ENCODE peak calls at places on chromosome 19, in eight cellular contexts. H, N, C, W, S, G, X and B are unnamed samples.

GRCh38 chr19:45074744-45075143 is 1.5 kb downstream of the ZNF296 start:
- DNase-seq in H (no peak), N (no peak), C (no peak), W (no peak), S (no peak), G (no peak), X (no peak), B (no peak)

GRCh38 chr19:47446534-47447469 is 24.9 kb downstream of the SLC8A2 start:
- DNase-seq in H (peak), N (no peak), C (no peak), W (peak), S (no peak), G (peak), X (no peak), B (no peak)

GRCh38 chr19:34041922-34042521 is 130.3 kb upstream of the LSM14A start:
- DNase-seq in H (peak), N (no peak), C (peak), W (peak), S (peak), G (peak), X (peak), B (peak)

GRCh38 chr19:23776507-23777205 is 18.0 kb upstream of the ZNF681 start:
- DNase-seq in H (no peak), N (no peak), C (no peak), W (no peak), S (no peak), G (no peak), X (no peak), B (no peak)

GRCh38 chr19:38375748-38376147 is 1.4 kb downstream of the PSMD8 start:
- DNase-seq in H (no peak), N (no peak), C (no peak), W (no peak), S (peak), G (no peak), X (peak), B (no peak)

GRCh38 chr19:7534531-7534980 is 961 bp upstream of the PNPLA6 start:
- DNase-seq in H (peak), N (peak), C (peak), W (peak), S (peak), G (peak), X (peak), B (peak)

GRCh38 chr19:14786421-14786851 is 8.1 kb upstream of the ADGRE2 start:
- DNase-seq in H (no peak), N (no peak), C (no peak), W (peak), S (no peak), G (no peak), X (peak), B (no peak)

GRCh38 chr19:2392366-2392765 is 32.3 kb downstream of the TMPRSS9 start:
- DNase-seq in H (no peak), N (no peak), C (no peak), W (no peak), S (no peak), G (no peak), X (no peak), B (no peak)

GRCh38 chr19:51479531-51480331 is 1.4 kb downstream of the CEACAM18 start:
- DNase-seq in H (no peak), N (no peak), C (no peak), W (no peak), S (no peak), G (no peak), X (no peak), B (no peak)

GRCh38 chr19:53530622-53531021 is 7.3 kb upstream of the ZNF331 start:
- DNase-seq in H (no peak), N (no peak), C (no peak), W (no peak), S (no peak), G (no peak), X (no peak), B (no peak)

GRCh38 chr19:39916851-39917396 is 17.5 kb downstream of the FCGBP start:
- DNase-seq in H (no peak), N (no peak), C (no peak), W (no peak), S (no peak), G (no peak), X (no peak), B (no peak)

GRCh38 chr19:31144471-31144870 is 204.8 kb downstream of the TSHZ3 start:
- DNase-seq in H (no peak), N (no peak), C (no peak), W (no peak), S (no peak), G (no peak), X (no peak), B (no peak)

GRCh38 chr19:38251564-38252051 is 4.6 kb downstream of the PPP1R14A start:
- DNase-seq in H (no peak), N (no peak), C (no peak), W (no peak), S (no peak), G (peak), X (peak), B (no peak)

GRCh38 chr19:37905936-37906867 is at the start of gene WDR87:
- DNase-seq in H (peak), N (no peak), C (no peak), W (peak), S (peak), G (peak), X (no peak), B (no peak)

GRCh38 chr19:19224852-19225494 is 13.2 kb downstream of the NCAN start:
- DNase-seq in H (peak), N (peak), C (no peak), W (peak), S (no peak), G (no peak), X (peak), B (no peak)

GRCh38 chr19:41449865-41450178 is 6.9 kb downstream of the ERICH4 start:
- DNase-seq in H (no peak), N (no peak), C (no peak), W (no peak), S (no peak), G (no peak), X (no peak), B (no peak)

GRCh38 chr19:44653977-44654784 is 10.5 kb downstream of the PVR start:
- DNase-seq in H (peak), N (no peak), C (no peak), W (peak), S (peak), G (peak), X (peak), B (peak)

GRCh38 chr19:46954502-46955004 is 65.1 kb upstream of the NPAS1 start:
- DNase-seq in H (no peak), N (no peak), C (no peak), W (no peak), S (no peak), G (no peak), X (no peak), B (no peak)

GRCh38 chr19:2854849-2855248 is 12.3 kb upstream of the ZNF556 start:
- DNase-seq in H (no peak), N (no peak), C (no peak), W (no peak), S (no peak), G (no peak), X (no peak), B (no peak)

GRCh38 chr19:54030895-54031586 is 32.7 kb downstream of the VSTM1 start:
- DNase-seq in H (no peak), N (no peak), C (no peak), W (no peak), S (no peak), G (no peak), X (no peak), B (no peak)

GRCh38 chr19:50333737-50334617 is 4.8 kb upstream of the KCNC3 start:
- DNase-seq in H (peak), N (peak), C (no peak), W (peak), S (no peak), G (peak), X (peak), B (peak)

GRCh38 chr19:15836595-15837398 is 21.3 kb upstream of the OR10H1 start:
- DNase-seq in H (peak), N (peak), C (peak), W (peak), S (peak), G (peak), X (peak), B (peak)

GRCh38 chr19:42282036-42282762 is 13.1 kb downstream of the CIC start:
- DNase-seq in H (no peak), N (no peak), C (no peak), W (no peak), S (peak), G (no peak), X (peak), B (no peak)

GRCh38 chr19:2527171-2527570 is 51.2 kb downstream of the GADD45B start:
- DNase-seq in H (no peak), N (no peak), C (no peak), W (no peak), S (no peak), G (no peak), X (no peak), B (no peak)

GRCh38 chr19:32928806-32929205 is 43.0 kb downstream of the CEP89 start:
- DNase-seq in H (no peak), N (no peak), C (no peak), W (no peak), S (no peak), G (no peak), X (no peak), B (no peak)

GRCh38 chr19:19429361-19429760 is 23.9 kb downstream of the GATAD2A start:
- DNase-seq in H (no peak), N (no peak), C (no peak), W (no peak), S (no peak), G (no peak), X (no peak), B (no peak)

GRCh38 chr19:36093687-36094086 is 17.3 kb upstream of the OVOL3 start:
- DNase-seq in H (no peak), N (no peak), C (no peak), W (no peak), S (peak), G (no peak), X (no peak), B (peak)

GRCh38 chr19:41691268-41691970 is 3.3 kb upstream of the CEACAM7 start:
- DNase-seq in H (peak), N (no peak), C (no peak), W (no peak), S (no peak), G (no peak), X (no peak), B (no peak)

GRCh38 chr19:54252243-54252642 is 4.8 kb downstream of the LILRB5 start:
- DNase-seq in H (no peak), N (no peak), C (no peak), W (no peak), S (no peak), G (no peak), X (no peak), B (no peak)

GRCh38 chr19:50384685-50385535 is 763 bp downstream of the POLD1 start:
- DNase-seq in H (no peak), N (no peak), C (no peak), W (no peak), S (peak), G (no peak), X (no peak), B (no peak)

GRCh38 chr19:30175987-30176386 is 196.2 kb upstream of the ZNF536 start:
- DNase-seq in H (no peak), N (no peak), C (no peak), W (no peak), S (no peak), G (no peak), X (no peak), B (no peak)

GRCh38 chr19:11098327-11098726 is 9.1 kb downstream of the LDLR start:
- DNase-seq in H (no peak), N (no peak), C (no peak), W (no peak), S (no peak), G (no peak), X (no peak), B (no peak)

GRCh38 chr19:11100064-11100463 is 10.8 kb downstream of the LDLR start:
- DNase-seq in H (no peak), N (no peak), C (no peak), W (no peak), S (no peak), G (no peak), X (no peak), B (no peak)

GRCh38 chr19:11102944-11103343 is 13.7 kb downstream of the LDLR start:
- DNase-seq in H (peak), N (no peak), C (no peak), W (no peak), S (no peak), G (no peak), X (no peak), B (no peak)

GRCh38 chr19:11098861-11099260 is 9.6 kb downstream of the LDLR start:
- DNase-seq in H (no peak), N (no peak), C (no peak), W (no peak), S (no peak), G (no peak), X (no peak), B (no peak)

GRCh38 chr19:11101057-11101456 is 11.8 kb downstream of the LDLR start:
- DNase-seq in H (no peak), N (no peak), C (no peak), W (no peak), S (no peak), G (no peak), X (no peak), B (no peak)
- H3K27ac ChIP-seq in H (no peak), N (no peak), C (no peak), W (no peak), S (no peak), G (no peak), X (no peak), B (no peak)

GRCh38 chr19:13229246-13229645 is 79.0 kb downstream of the IER2 start:
- DNase-seq in H (no peak), N (no peak), C (no peak), W (no peak), S (no peak), G (no peak), X (no peak), B (no peak)

GRCh38 chr19:13231663-13232062 is 81.5 kb downstream of the IER2 start:
- DNase-seq in H (peak), N (no peak), C (no peak), W (no peak), S (no peak), G (no peak), X (no peak), B (no peak)

GRCh38 chr19:13238891-13239534 is 88.8 kb downstream of the IER2 start:
- DNase-seq in H (no peak), N (no peak), C (no peak), W (no peak), S (no peak), G (no peak), X (no peak), B (no peak)

GRCh38 chr19:13240312-13241022 is 90.3 kb downstream of the IER2 start:
- DNase-seq in H (no peak), N (no peak), C (no peak), W (no peak), S (no peak), G (no peak), X (no peak), B (no peak)

GRCh38 chr19:13234518-13234917 is 84.3 kb downstream of the IER2 start:
- DNase-seq in H (peak), N (no peak), C (no peak), W (peak), S (peak), G (peak), X (peak), B (no peak)
- TF ChIP-seq CTCF in H (no peak), N (peak), C (peak), W (peak), S (peak), G (no peak), X (peak), B (peak)

GRCh38 chr19:10420444-10421239 is at the start of gene PDE4A:
- DNase-seq in H (no peak), N (no peak), C (no peak), W (no peak), S (peak), G (no peak), X (peak), B (no peak)

GRCh38 chr19:10418281-10419199 is 1.8 kb upstream of the PDE4A start:
- DNase-seq in H (no peak), N (no peak), C (no peak), W (no peak), S (peak), G (no peak), X (no peak), B (no peak)

GRCh38 chr19:10421240-10421948 is 1.1 kb downstream of the PDE4A start:
- DNase-seq in H (no peak), N (no peak), C (no peak), W (no peak), S (no peak), G (no peak), X (no peak), B (no peak)

GRCh38 chr19:10419200-10419645 is 1.1 kb upstream of the PDE4A start:
- DNase-seq in H (no peak), N (no peak), C (no peak), W (no peak), S (peak), G (no peak), X (peak), B (no peak)

DNA sequence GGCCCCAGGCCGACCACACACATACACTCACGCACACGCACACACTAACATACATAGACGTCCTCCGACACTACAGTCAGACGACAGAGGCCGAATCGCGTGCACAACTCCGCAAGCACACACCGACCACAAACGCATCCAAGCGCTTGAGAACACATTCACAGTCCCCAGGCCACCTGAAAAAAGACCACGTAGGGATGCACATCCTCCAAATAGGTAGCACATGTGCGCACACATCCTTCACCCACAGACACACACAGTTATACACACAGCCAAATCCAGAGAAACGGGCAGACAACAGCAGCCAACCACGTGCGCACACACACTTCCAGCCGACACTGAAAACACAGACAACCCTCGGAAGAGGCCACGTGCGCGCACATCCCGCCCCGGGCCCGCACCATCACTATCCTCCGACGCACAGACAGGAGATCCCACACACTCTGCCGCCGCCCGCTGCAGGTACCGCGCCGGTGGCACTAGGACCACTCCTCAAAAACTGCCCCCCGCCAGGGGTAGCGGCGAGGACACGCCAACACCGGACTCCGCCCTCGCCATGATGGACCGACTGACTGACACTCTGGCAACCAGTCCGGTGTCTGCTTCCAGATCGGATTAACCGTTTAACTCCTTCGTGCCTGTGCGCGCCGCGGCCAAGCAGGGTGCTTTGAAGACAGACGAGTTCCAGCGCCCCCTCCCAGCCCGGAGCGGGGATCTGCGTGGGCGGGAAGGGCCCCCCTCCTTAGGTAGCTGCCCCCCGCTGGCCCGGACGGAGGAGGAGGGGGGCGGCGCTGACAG is 493 bp upstream of the PDE4A start:
- DNase-seq in H (no peak), N (no peak), C (no peak), W (no peak), S (peak), G (no peak), X (peak), B (no peak)
- H3K4me3 ChIP-seq in H (no peak), N (peak), C (peak), W (peak), S (peak), G (no peak), X (peak), B (peak)

GRCh38 chr19:48618278-48618915 is 581 bp downstream of the RPL18 start:
- DNase-seq in H (no peak), N (no peak), C (no peak), W (no peak), S (no peak), G (no peak), X (peak), B (no peak)
- H3K27ac ChIP-seq in H (peak), N (peak), C (peak), W (peak), S (peak), G (peak), X (peak), B (peak)

DNA sequence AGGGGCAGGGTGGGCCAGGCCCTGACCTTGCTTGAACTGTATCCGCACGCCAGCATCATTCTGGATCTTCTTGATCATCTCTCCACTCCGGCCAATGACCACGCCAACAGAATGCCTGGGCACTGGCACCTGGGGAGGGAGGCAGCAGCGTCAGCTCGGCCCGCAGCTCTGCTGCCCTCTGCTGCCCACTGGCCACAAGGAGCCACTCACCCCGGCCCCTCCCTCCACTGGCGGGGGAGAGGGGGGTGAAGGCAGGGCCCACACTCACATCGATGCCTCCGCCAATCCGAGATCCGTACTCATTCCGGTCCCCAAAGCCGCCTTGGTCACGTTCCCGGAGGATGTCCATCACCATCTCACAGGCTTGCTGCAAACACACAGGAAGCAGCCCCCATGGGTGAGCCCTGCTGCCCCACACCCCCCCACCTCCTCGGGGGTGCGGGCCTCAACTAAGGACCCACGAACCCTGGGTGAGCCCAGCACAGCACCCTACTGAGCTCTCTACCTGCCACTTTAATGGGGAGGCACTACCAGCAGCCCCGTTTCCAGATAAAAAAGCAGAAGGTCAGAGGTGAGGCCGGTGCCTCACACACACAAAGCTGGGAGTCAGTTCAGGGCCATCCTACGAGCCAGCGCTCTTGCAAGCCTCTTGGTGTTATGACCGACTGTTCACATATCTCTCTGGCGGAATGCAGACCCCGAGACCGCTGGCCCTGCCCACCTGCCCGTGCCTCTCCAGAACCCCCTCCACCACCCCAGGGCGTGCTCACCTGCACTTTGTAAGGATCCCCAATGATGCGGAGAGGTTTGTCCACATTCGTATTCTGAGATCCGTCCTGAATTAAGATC is 6.7 kb downstream of the KHSRP start:
- DNase-seq in H (no peak), N (no peak), C (no peak), W (no peak), S (peak), G (peak), X (peak), B (peak)
- TF ChIP-seq CTCF in H (no peak), N (peak), C (no peak), W (peak), S (peak), G (peak), X (peak), B (peak)

GRCh38 chr19:720691-721160 is 12.0 kb downstream of the PALM start:
- DNase-seq in H (no peak), N (no peak), C (no peak), W (no peak), S (no peak), G (no peak), X (no peak), B (peak)
- H3K4me3 ChIP-seq in H (no peak), N (no peak), C (no peak), W (no peak), S (no peak), G (no peak), X (no peak), B (peak)

DNA sequence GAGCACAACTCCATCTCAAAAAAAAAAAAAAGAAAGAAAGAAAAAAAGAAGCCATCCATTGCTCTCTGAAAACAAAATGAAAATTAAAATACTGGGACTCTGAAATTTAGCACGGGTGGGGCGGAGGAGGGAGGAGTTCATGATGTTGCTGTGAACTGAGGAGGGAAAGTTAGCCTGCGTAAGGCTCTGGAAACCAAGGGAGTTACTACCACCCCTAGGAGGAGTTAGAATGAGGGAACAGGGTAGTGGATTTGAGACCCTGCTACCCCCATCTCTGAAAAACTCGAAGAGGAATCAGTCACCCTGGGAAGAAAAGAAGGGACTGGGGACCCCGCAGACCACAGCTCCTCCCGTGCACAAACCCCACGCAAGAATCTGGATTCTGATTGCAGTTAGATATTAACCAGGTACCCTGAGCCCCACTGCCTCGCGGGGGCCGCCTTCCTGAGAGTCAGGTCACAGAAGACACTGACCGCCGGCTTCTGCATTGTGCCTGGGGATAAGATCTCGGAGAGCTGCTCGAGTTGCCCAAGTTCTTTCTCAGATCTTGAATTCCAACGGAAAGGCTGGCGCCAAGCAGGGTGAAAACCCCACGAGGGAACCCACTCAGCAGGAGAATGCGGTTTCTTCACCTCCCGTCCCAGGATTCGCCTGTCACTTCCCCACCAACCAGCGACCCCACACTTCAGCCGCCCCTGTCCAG is 941 bp downstream of the ZNF442 start:
- DNase-seq in H (no peak), N (no peak), C (no peak), W (peak), S (peak), G (peak), X (peak), B (peak)
- H3K27ac ChIP-seq in H (peak), N (no peak), C (peak), W (peak), S (peak), G (peak), X (peak), B (no peak)